ENCODE peak calls at places on chromosomes 3 and 15, in five cellular contexts. F is sigmoid colon; G is caudate nucleus; M is GM23248; K is CD8-positive, alpha-beta T cell. O is an unnamed sample.

GRCh38 chr3:72942427-72942826 is 54.2 kb upstream of the PPP4R2 start:
- DNase-seq in F (no peak), G (no peak), M (no peak), K (no peak), O (no peak)

GRCh38 chr3:138947303-138948121 is 495 bp downstream of the FOXL2NB start:
- DNase-seq in F (no peak), G (no peak), M (no peak), K (no peak), O (no peak)

GRCh38 chr15:70309716-70310115 is 212.0 kb upstream of the TLE3 start:
- DNase-seq in F (no peak), G (no peak), M (no peak), K (no peak), O (no peak)

GRCh38 chr3:123286308-123287023 is 84.7 kb downstream of the SEC22A start:
- DNase-seq in F (peak), G (no peak), M (peak), K (peak), O (no peak)

GRCh38 chr15:32148833-32149555 is 118.7 kb downstream of the CHRNA7 start:
- DNase-seq in F (no peak), G (no peak), M (no peak), K (no peak), O (no peak)

GRCh38 chr3:138834359-138835176 is at the start of gene PIK3CB:
- DNase-seq in F (peak), G (peak), M (peak), K (peak), O (no peak)

GRCh38 chr3:11718582-11719405 is 75.1 kb upstream of the VGLL4 start:
- DNase-seq in F (peak), G (no peak), M (peak), K (peak), O (no peak)

GRCh38 chr3:148042663-148043445 is 633.7 kb downstream of the ZIC1 start:
- DNase-seq in F (no peak), G (no peak), M (peak), K (no peak), O (no peak)

GRCh38 chr15:48675436-48675835 is 29.9 kb upstream of the FBN1 start:
- DNase-seq in F (no peak), G (no peak), M (peak), K (no peak), O (no peak)

GRCh38 chr3:156788846-156789245 is 37.3 kb upstream of the LEKR1 start:
- DNase-seq in F (no peak), G (no peak), M (peak), K (no peak), O (no peak)

GRCh38 chr3:79247367-79248103 is 520.3 kb downstream of the ROBO1 start:
- DNase-seq in F (peak), G (no peak), M (peak), K (no peak), O (no peak)

GRCh38 chr3:27165348-27165747 is 203.8 kb downstream of the NEK10 start:
- DNase-seq in F (no peak), G (no peak), M (peak), K (no peak), O (no peak)

GRCh38 chr3:37475435-37475834 is 301.1 kb upstream of the LRRFIP2 start:
- DNase-seq in F (no peak), G (no peak), M (no peak), K (no peak), O (no peak)

GRCh38 chr3:34534013-34534412 is 735.6 kb downstream of the PDCD6IP start:
- DNase-seq in F (no peak), G (no peak), M (no peak), K (no peak), O (no peak)

GRCh38 chr3:99714146-99714545 is 75.8 kb downstream of the COL8A1 start:
- DNase-seq in F (no peak), G (no peak), M (peak), K (no peak), O (no peak)

GRCh38 chr15:41780266-41780665 is 6.0 kb downstream of the MAPKBP1 start:
- DNase-seq in F (no peak), G (no peak), M (no peak), K (no peak), O (no peak)

GRCh38 chr3:172367205-172368105 is 80.8 kb downstream of the GHSR start:
- DNase-seq in F (no peak), G (no peak), M (no peak), K (no peak), O (no peak)

GRCh38 chr3:128278761-128279593 is 125.7 kb downstream of the EEFSEC start:
- DNase-seq in F (peak), G (no peak), M (peak), K (no peak), O (no peak)

GRCh38 chr15:32091505-32092380 is 61.4 kb downstream of the CHRNA7 start:
- DNase-seq in F (no peak), G (no peak), M (no peak), K (no peak), O (no peak)

GRCh38 chr15:85151861-85152260 is 170.2 kb downstream of the PDE8A start:
- DNase-seq in F (no peak), G (no peak), M (no peak), K (no peak), O (no peak)
- H3K27ac ChIP-seq in F (no peak), G (no peak), M (no peak), K (no peak), O (no peak)

DNA sequence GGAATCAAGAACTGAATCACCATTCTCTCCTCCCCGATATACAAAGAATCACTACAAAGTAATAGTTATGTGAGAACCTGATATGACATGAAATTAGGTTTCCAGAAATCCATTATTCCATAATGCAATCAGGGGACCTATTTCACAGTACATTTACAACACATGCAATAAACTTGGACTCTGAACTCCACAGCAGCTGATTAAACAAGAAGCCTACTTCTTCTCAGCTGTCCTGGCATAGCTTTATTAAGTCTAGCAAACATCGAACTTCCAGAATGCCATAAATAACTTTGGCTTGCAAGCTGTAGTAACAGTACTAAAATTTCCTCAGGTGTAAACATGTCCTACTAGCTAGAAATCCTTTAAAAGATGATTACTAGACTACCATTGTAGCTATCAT is 17.8 kb downstream of the PDCD10 start:
- DNase-seq in F (no peak), G (no peak), M (no peak), K (no peak), O (no peak)
- H3K27ac ChIP-seq in F (no peak), G (no peak), M (no peak), K (no peak), O (no peak)

GRCh38 chr3:98068824-98069223 is 18.1 kb upstream of the OR5AC2 start:
- DNase-seq in F (no peak), G (no peak), M (peak), K (no peak), O (no peak)
- H3K27ac ChIP-seq in F (no peak), G (no peak), M (no peak), K (no peak), O (no peak)

GRCh38 chr15:91132079-91132478 is 32.0 kb downstream of the SV2B start:
- DNase-seq in F (no peak), G (no peak), M (no peak), K (no peak), O (no peak)

GRCh38 chr15:91128028-91128427 is 28.0 kb downstream of the SV2B start:
- DNase-seq in F (no peak), G (peak), M (no peak), K (no peak), O (no peak)

GRCh38 chr15:91126080-91126479 is 26.0 kb downstream of the SV2B start:
- DNase-seq in F (no peak), G (peak), M (no peak), K (no peak), O (no peak)

GRCh38 chr15:91127236-91127914 is 27.3 kb downstream of the SV2B start:
- DNase-seq in F (no peak), G (no peak), M (no peak), K (no peak), O (no peak)

DNA sequence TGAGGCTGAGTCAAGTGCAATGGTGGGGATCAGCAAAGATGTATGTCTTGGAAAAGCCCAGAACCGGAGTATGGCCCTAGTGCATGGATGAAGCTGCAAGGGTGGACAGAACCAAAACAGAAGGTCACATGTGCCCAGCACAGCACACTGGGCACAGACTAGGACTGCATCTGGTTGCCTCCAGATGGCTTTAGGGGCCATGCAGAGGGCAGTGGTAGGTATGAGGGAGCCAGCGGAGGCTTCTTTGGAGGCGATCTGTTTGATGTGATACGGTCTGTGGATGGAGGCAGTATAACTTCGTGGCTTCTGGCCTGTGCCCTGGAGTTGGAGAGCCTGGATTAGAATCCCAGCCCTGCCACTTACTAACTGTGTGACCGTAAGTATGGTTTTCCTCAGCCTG is 29.4 kb downstream of the SV2B start:
- DNase-seq in F (no peak), G (no peak), M (no peak), K (no peak), O (no peak)
- H3K27ac ChIP-seq in F (no peak), G (no peak), M (no peak), K (no peak), O (no peak)

GRCh38 chr3:66012711-66013110 is 26.0 kb downstream of the MAGI1 start:
- DNase-seq in F (no peak), G (no peak), M (no peak), K (no peak), O (no peak)

GRCh38 chr3:66014056-66014455 is 24.7 kb downstream of the MAGI1 start:
- DNase-seq in F (no peak), G (no peak), M (no peak), K (no peak), O (no peak)

GRCh38 chr3:66014641-66015040 is 24.1 kb downstream of the MAGI1 start:
- DNase-seq in F (no peak), G (no peak), M (no peak), K (no peak), O (no peak)

GRCh38 chr3:66010348-66011097 is 28.2 kb downstream of the MAGI1 start:
- DNase-seq in F (no peak), G (no peak), M (no peak), K (no peak), O (no peak)

DNA sequence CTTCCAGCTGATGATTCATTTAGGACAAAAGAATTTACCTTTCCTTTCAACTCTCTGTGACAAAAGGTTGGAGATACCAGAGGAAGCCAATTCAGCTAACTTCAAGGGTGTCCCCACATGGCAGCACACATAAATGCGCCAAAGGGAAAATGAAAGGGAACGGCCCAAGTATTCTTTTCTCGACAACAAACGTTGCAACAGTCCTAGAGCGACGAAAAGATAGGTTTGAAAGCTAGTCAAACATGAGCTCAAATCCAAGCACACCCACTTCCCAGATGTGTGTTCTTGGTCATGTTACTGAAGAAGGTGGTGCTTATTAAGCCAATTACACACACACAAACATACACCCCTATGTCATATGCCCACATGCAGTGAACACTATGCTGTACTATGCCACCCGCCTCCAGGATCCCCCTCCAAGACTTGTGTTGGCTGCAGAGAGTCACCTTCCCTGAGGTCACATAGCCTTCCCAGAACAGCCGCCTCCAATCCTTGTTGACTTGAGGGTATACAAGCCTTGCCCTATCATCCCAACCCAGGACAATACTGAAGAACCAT is 27.5 kb downstream of the MAGI1 start:
- DNase-seq in F (no peak), G (no peak), M (no peak), K (no peak), O (no peak)
- H3K27ac ChIP-seq in F (peak), G (no peak), M (no peak), K (no peak), O (peak)

DNA sequence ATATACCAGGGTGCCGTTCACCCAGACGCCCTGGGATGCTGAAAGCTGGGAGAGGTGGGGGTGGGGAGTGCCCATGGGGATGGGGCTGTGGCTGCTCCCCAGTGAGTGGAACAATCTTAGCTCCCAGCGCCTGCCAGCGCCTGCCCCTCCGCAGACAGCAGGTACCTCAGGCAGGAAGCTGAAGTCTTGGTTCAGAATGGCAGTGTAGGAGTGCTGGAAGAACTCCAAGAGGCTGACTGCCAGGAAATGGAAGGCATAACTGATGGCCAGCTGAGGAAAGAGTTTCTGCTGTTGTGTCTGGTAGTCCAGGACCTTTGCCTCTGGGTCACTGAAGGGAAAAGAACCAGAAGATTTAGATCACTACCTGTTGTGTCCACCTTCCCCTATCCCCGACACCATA is 8.4 kb downstream of the ACOX2 start:
- DNase-seq in F (no peak), G (no peak), M (peak), K (no peak), O (no peak)
- H3K27ac ChIP-seq in F (no peak), G (no peak), M (no peak), K (no peak), O (no peak)

DNA sequence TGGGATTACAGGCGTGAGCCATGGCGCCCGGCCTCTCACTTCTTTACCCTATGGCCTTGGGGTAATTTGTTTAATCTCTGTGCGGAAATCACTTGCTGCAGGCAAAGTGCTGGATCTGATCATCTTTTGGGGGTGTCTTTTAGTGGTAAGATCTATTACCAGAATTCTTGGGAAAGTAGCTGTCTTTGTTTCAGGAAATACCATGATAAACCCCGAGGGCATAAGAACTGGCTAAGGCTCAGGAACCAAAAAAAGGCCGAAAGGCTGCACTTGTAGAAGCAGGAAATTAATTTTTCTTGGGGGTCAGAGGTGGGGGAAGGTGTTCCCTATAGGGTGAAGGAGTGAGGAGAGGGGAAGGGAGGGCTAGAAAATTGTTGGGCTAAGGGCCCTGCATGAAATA is 22.7 kb upstream of the IGF2BP2 start:
- DNase-seq in F (no peak), G (no peak), M (no peak), K (no peak), O (no peak)
- H3K27ac ChIP-seq in F (no peak), G (no peak), M (no peak), K (no peak), O (no peak)

GRCh38 chr15:92599394-92599970 is 56.1 kb downstream of the FAM174B start:
- DNase-seq in F (no peak), G (no peak), M (peak), K (no peak), O (no peak)
- H3K27ac ChIP-seq in F (no peak), G (no peak), M (no peak), K (no peak), O (no peak)

O was measured in epithelial cell of prostate.